ENCODE peak calls at places on chromosomes 5 and 9, in six cellular contexts. S is foreskin fibroblast, I is ascending aorta, W is lower leg skin, N is endothelial cell, Z is natural killer cell. A is an unnamed sample.

GRCh38 chr5:111158105-111158744 is 66.0 kb upstream of the CAMK4 start:
- DNase-seq in S (peak; percentile 66), I (no peak), W (peak; percentile 78), N (peak; percentile 82), Z (peak; percentile 24), A (no peak)

GRCh38 chr9:92064711-92065110 is 50.5 kb downstream of the SPTLC1 start:
- DNase-seq in S (peak; percentile 14), N (no peak), Z (no peak), I (no peak), W (no peak), A (no peak)

GRCh38 chr9:126862461-126862830 is 2.0 kb downstream of the ZBTB34 start:
- DNase-seq in I (no peak), W (no peak), N (no peak), Z (no peak), S (no peak), A (no peak)

GRCh38 chr5:135181653-135182052 is 147.6 kb upstream of the PITX1 start:
- DNase-seq in N (no peak), W (no peak), I (no peak), S (no peak), Z (no peak), A (no peak)

GRCh38 chr9:113154936-113155335 is 4.1 kb downstream of the SLC31A2 start:
- DNase-seq in S (peak; percentile 43), N (no peak), W (no peak), Z (no peak), I (no peak), A (no peak)

GRCh38 chr9:95005276-95006141 is 279.0 kb downstream of the AOPEP start:
- DNase-seq in Z (peak; percentile 21), W (no peak), N (no peak), I (no peak), S (no peak), A (no peak)

GRCh38 chr9:79471577-79472543 is 99.9 kb upstream of the TLE4 start:
- DNase-seq in N (no peak), Z (no peak), I (peak; percentile 8), S (peak; percentile 70), W (peak; percentile 43), A (no peak)

GRCh38 chr9:75896193-75896592 is 5.7 kb downstream of the PCSK5 start:
- DNase-seq in I (no peak), N (no peak), Z (no peak), W (no peak), S (no peak), A (no peak)

GRCh38 chr9:121360975-121361374 is 9.1 kb downstream of the STOM start:
- DNase-seq in N (no peak), Z (no peak), W (no peak), S (peak; percentile 59), I (no peak), A (no peak)

GRCh38 chr9:684950-685340 is 156.6 kb upstream of the DMRT1 start:
- DNase-seq in I (no peak), N (no peak), W (no peak), S (peak; percentile 78), Z (no peak), A (no peak)

GRCh38 chr5:153276151-153276550 is 214.3 kb upstream of the GRIA1 start:
- DNase-seq in W (no peak), S (peak; percentile 17), Z (no peak), N (peak; percentile 72), I (no peak), A (no peak)

GRCh38 chr5:80128129-80128528 is 93.0 kb downstream of the THBS4 start:
- DNase-seq in I (no peak), Z (no peak), S (no peak), N (no peak), W (no peak), A (no peak)

DNA sequence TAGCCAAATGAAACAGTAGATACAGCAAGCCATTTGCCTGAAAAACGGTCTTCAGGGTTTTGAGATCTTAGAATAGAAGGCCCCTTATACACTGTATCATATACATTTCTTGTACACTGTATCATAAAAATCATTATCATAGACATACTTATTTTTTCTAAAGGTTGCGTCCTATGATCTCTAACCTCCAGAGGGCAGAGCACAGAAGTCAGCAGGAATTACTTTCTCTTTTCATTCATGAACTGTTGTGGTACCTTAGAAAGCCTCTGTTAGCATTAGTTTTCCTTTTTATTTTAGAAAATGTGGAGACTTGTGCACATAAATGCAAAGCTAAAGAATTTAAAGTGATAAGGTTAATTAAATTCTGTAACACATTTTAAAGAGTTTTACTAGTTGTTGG is 115.4 kb downstream of the OXCT1 start:
- DNase-seq in S (no peak), W (no peak), I (no peak), N (no peak), Z (no peak), A (no peak)
- TF ChIP-seq CTCF in S (no peak), W (no peak), I (no peak), N (peak; percentile 26), Z (no peak), A (no peak)

DNA sequence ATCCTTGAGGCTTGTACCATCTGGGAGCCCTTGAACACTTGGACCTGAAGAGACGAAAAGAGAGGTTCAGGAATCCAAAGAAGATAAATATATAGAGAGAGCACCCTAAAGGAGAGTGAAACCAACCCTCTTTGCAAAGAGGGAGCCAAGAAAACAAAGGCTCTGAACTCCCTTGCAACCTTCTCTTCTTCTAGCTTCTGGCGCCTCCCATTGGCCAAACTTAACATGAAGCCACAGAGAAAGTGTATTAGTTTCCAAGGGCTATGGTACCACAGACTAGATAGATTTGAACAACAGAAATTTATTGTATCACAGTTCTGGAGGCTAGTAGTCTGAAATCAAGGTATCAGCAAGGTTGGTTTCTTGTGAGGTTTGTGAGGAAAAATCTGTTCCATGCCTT is 175.1 kb downstream of the HCN1 start:
- DNase-seq in W (no peak), S (peak; percentile 0), N (peak; percentile 67), I (no peak), Z (no peak), A (no peak)
- TF ChIP-seq CTCF in W (no peak), S (no peak), N (no peak), I (no peak), Z (no peak), A (no peak)

DNA sequence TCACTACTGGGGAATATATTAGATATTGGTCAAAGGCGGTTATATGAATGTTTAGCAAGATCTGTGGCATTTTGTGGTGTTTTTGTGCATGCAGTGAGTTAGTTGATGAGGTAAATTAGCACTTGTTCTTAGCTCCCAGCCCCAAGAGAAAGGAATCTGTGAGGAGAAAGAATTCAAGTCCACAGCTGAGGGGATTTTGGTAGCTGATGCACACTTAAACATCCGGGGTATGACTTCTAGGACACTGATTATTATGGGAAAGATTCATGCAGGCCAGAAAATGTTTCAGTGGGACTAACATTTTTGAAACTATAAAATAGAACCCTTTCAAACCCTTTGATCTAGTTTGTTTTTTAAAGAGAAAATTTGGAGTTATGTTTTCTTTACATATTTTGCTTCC is 118.2 kb upstream of the RPS23 start:
- DNase-seq in S (no peak), W (no peak), I (no peak), Z (no peak), N (no peak), A (no peak)
- TF ChIP-seq CTCF in S (no peak), W (no peak), I (no peak), Z (no peak), N (no peak), A (no peak)

GRCh38 chr9:21432640-21433425 is 7.4 kb upstream of the IFNA1 start:
- DNase-seq in S (no peak), Z (no peak), N (no peak), I (no peak), W (no peak), A (no peak)

GRCh38 chr9:21440139-21440538 is at the start of gene IFNA1:
- DNase-seq in W (no peak), I (no peak), N (no peak), S (no peak), Z (no peak), A (no peak)

DNA sequence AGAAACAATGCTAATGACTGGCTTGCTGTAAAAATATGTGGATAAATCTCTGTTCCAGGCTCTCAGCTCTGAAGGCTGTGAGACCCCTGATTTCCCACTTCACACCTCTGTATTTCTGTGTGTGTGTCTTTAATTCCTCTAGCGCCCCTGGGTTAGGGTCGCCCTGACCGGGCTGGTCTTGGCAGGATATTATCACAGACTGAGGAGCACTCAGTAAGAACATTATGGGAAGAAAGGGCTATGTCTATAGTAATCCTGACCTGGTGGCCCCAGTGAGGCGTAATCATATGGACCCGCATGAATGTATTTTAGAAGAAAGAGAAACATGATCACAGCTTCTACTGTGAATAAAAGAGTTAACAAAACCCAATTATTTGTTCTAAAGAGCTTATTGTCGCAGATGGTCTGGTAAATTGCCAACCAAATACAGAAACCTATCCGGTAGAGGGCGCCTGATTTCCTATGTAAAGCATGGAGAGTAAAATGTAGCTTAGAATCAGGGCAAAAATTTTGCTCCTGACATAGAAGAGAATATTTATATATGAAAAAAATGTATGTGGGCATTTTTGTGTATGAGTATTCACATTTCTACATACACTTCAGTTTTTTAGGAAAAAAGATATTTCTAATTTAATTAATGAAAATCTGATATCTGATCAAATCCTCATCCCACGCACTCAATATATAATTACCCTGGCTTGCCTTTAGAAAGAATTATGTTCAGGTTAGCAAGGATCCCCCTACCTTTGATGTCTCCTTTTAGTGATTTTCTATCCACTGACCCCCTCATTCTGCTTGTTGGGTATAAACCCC is 5.8 kb upstream of the IFNA1 start:
- DNase-seq in Z (no peak), W (no peak), S (peak; percentile 52), N (peak; percentile 27), I (no peak), A (no peak)
- TF ChIP-seq CTCF in Z (peak; percentile 43), W (no peak), S (peak; percentile 52), N (peak; percentile 46), I (peak; percentile 5), A (peak; percentile 29)

A was measured in activated B cell treated with CpG ODN at 0.5 μM for 24 hours.